ENCODE peak calls at places on chromosome 3, in eight cellular contexts. Z is psoas muscle; D is activated CD4-positive, alpha-beta T cell treated with anti-CD3 and anti-CD28 coated beads for 48 hours; I is NCI-H146; V is nucleus accumbens; P is Right ventricle myocardium superior; U is HCT116; A is mucosa of descending colon. T is an unnamed sample.

GRCh38 chr3:125045194-125045593 is 10.6 kb downstream of the HEG1 start:
- DNase-seq in A (no peak), U (no peak), D (no peak), V (no peak), I (no peak), P (no peak), Z (no peak), T (no peak)

GRCh38 chr3:141452045-141452444 is 34.8 kb upstream of the RASA2 start:
- DNase-seq in V (no peak), A (no peak), Z (no peak), U (no peak), P (no peak), D (peak), I (peak), T (no peak)

GRCh38 chr3:24192004-24192403 is 246.9 kb downstream of the NR1D2 start:
- DNase-seq in I (no peak), A (no peak), Z (no peak), P (no peak), V (no peak), U (no peak), D (no peak), T (no peak)

GRCh38 chr3:67940200-67940952 is 286.0 kb upstream of the SUCLG2 start:
- DNase-seq in D (no peak), U (no peak), P (no peak), Z (no peak), V (no peak), I (no peak), A (no peak), T (no peak)

GRCh38 chr3:65334045-65334665 is 646.4 kb upstream of the ADAMTS9 start:
- DNase-seq in A (no peak), U (no peak), P (no peak), Z (no peak), I (no peak), V (no peak), D (no peak), T (no peak)

GRCh38 chr3:67109651-67110204 is 111.6 kb downstream of the KBTBD8 start:
- DNase-seq in I (peak), D (no peak), P (no peak), U (peak), V (no peak), Z (no peak), A (no peak), T (no peak)

GRCh38 chr3:141410861-141411771 is 42.8 kb downstream of the ZBTB38 start:
- DNase-seq in Z (no peak), I (peak), V (no peak), P (no peak), U (no peak), A (no peak), D (peak), T (no peak)

GRCh38 chr3:185188816-185189215 is 36.0 kb upstream of the C3orf70 start:
- DNase-seq in Z (no peak), D (no peak), U (no peak), I (peak), A (no peak), P (no peak), V (no peak), T (no peak)

GRCh38 chr3:184868477-184868876 is 56.5 kb downstream of the VPS8 start:
- DNase-seq in V (no peak), A (no peak), Z (no peak), D (no peak), U (no peak), I (no peak), P (no peak), T (no peak)

GRCh38 chr3:183613366-183614293 is 21.8 kb upstream of the KLHL24 start:
- DNase-seq in U (no peak), I (peak), Z (no peak), P (no peak), D (no peak), V (no peak), A (no peak), T (no peak)

GRCh38 chr3:47542614-47543173 is 29.2 kb upstream of the ELP6 start:
- DNase-seq in P (no peak), I (no peak), Z (peak), A (peak), D (no peak), U (no peak), V (peak), T (no peak)

GRCh38 chr3:126745760-126746394 is 41.8 kb downstream of the CHCHD6 start:
- DNase-seq in Z (peak), P (peak), V (no peak), U (no peak), A (peak), D (no peak), I (no peak), T (no peak)

GRCh38 chr3:134360046-134360445 is 14.2 kb downstream of the AMOTL2 start:
- DNase-seq in U (no peak), A (peak), D (no peak), I (no peak), Z (peak), V (no peak), P (no peak), T (no peak)

GRCh38 chr3:126992216-126992615 is 9.3 kb downstream of the PLXNA1 start:
- DNase-seq in V (no peak), D (no peak), A (no peak), Z (no peak), I (no peak), P (no peak), U (no peak), T (no peak)

GRCh38 chr3:197256836-197257444 is 41.5 kb downstream of the DLG1 start:
- DNase-seq in D (peak), I (peak), P (no peak), V (no peak), Z (no peak), A (no peak), U (peak), T (no peak)

GRCh38 chr3:159831466-159831865 is 157.2 kb upstream of the IL12A start:
- DNase-seq in A (no peak), Z (no peak), I (no peak), V (no peak), P (no peak), D (no peak), U (no peak), T (no peak)

GRCh38 chr3:28232659-28233058 is 8.8 kb upstream of the CMC1 start:
- DNase-seq in A (no peak), V (no peak), U (no peak), D (no peak), I (no peak), P (no peak), Z (no peak), T (no peak)

GRCh38 chr3:153029350-153029749 is 132.7 kb upstream of the RAP2B start:
- DNase-seq in V (no peak), U (no peak), D (no peak), Z (no peak), A (no peak), I (no peak), P (no peak), T (no peak)

GRCh38 chr3:180183346-180183745 is 146.6 kb upstream of the PEX5L start:
- DNase-seq in U (no peak), Z (no peak), A (no peak), D (no peak), P (no peak), V (no peak), I (no peak), T (no peak)

GRCh38 chr3:86988235-86988634 is 2.7 kb downstream of the VGLL3 start:
- DNase-seq in P (no peak), D (no peak), A (no peak), V (no peak), Z (no peak), I (no peak), U (no peak), T (no peak)

GRCh38 chr3:125585595-125586223 is 9.6 kb downstream of the OSBPL11 start:
- DNase-seq in D (peak), V (no peak), A (no peak), I (peak), P (no peak), U (peak), Z (no peak), T (no peak)

GRCh38 chr3:149134560-149134959 is 5.1 kb downstream of the HPS3 start:
- DNase-seq in A (no peak), Z (no peak), U (no peak), V (no peak), D (no peak), P (no peak), I (no peak), T (no peak)

GRCh38 chr3:143955113-143955512 is 16.5 kb upstream of the DIPK2A start:
- DNase-seq in V (no peak), A (no peak), Z (no peak), P (no peak), U (no peak), I (no peak), D (no peak), T (no peak)

GRCh38 chr3:74559301-74559700 is 55.2 kb downstream of the CNTN3 start:
- DNase-seq in U (no peak), V (no peak), P (no peak), D (no peak), Z (no peak), A (no peak), I (no peak), T (no peak)

GRCh38 chr3:197507081-197507480 is 48.7 kb downstream of the BDH1 start:
- DNase-seq in Z (no peak), A (no peak), V (no peak), I (no peak), P (no peak), U (no peak), D (no peak), T (no peak)

GRCh38 chr3:129023909-129024308 is 22.8 kb downstream of the EFCC1 start:
- DNase-seq in A (no peak), Z (no peak), I (peak), V (no peak), U (no peak), D (no peak), P (no peak), T (no peak)

GRCh38 chr3:184126006-184126405 is 9.2 kb upstream of the EIF2B5 start:
- DNase-seq in V (no peak), A (no peak), P (no peak), I (no peak), Z (no peak), D (no peak), U (no peak), T (no peak)

GRCh38 chr3:55906896-55907295 is 419.8 kb upstream of the WNT5A start:
- DNase-seq in V (no peak), D (no peak), U (no peak), A (no peak), P (no peak), Z (no peak), I (no peak), T (no peak)

GRCh38 chr3:131141770-131142169 is 115.1 kb downstream of the NEK11 start:
- DNase-seq in I (no peak), A (no peak), U (no peak), P (no peak), D (no peak), Z (no peak), V (no peak), T (no peak)

GRCh38 chr3:5787863-5788488 is 600.5 kb downstream of the EDEM1 start:
- DNase-seq in Z (no peak), V (no peak), U (no peak), P (peak), I (peak), A (no peak), D (no peak), T (no peak)

T was measured in activated gamma-delta T cell.